ENCODE peak calls at places on chromosome 6, in seven cellular contexts. E is progenitor cell of endocrine pancreas, Y is heart left ventricle, V is AG09319, Q is choroid plexus epithelial cell, D is RWPE1, M is WTC11. K is an unnamed sample.

GRCh38 chr6:76706566-76706965 is 634.1 kb upstream of the IMPG1 start:
- DNase-seq in E (no peak), Y (no peak), V (no peak), Q (no peak), D (no peak), M (no peak), K (no peak)

GRCh38 chr6:147046131-147046530 is 158.1 kb upstream of the STXBP5 start:
- DNase-seq in E (no peak), Y (no peak), V (no peak), Q (no peak), D (no peak), M (no peak), K (no peak)

GRCh38 chr6:89311853-89312531 is 3.1 kb downstream of the GABRR2 start:
- DNase-seq in E (peak), Y (peak), V (no peak), Q (peak), D (peak), M (peak), K (peak)

GRCh38 chr6:130680118-130680517 is 147.1 kb upstream of the SMLR1 start:
- DNase-seq in E (no peak), Y (no peak), V (no peak), Q (peak), D (peak), M (no peak), K (peak)

GRCh38 chr6:157244175-157244574 is 79.1 kb downstream of the TMEM242 start:
- DNase-seq in E (no peak), Y (peak), V (peak), Q (peak), D (no peak), M (no peak), K (peak)

GRCh38 chr6:106486236-106486635 is 125.7 kb downstream of the CRYBG1 start:
- DNase-seq in E (no peak), Y (no peak), V (no peak), Q (peak), D (no peak), M (no peak), K (peak)

GRCh38 chr6:76940186-76940585 is 523.1 kb downstream of the HTR1B start:
- DNase-seq in E (no peak), Y (no peak), V (no peak), Q (peak), D (no peak), M (no peak), K (no peak)

GRCh38 chr6:151291145-151292055 is 51.6 kb downstream of the AKAP12 start:
- DNase-seq in E (no peak), Y (peak), V (peak), Q (peak), D (no peak), M (peak), K (peak)

GRCh38 chr6:558089-558488 is 98.8 kb downstream of the HUS1B start:
- DNase-seq in E (no peak), Y (no peak), V (no peak), Q (peak), D (no peak), M (no peak), K (no peak)

GRCh38 chr6:117992856-117993255 is 85.8 kb downstream of the SLC35F1 start:
- DNase-seq in E (no peak), Y (no peak), V (no peak), Q (no peak), D (no peak), M (no peak), K (peak)

GRCh38 chr6:39035689-39036088 is 12.9 kb upstream of the GLP1R start:
- DNase-seq in E (no peak), Y (no peak), V (no peak), Q (no peak), D (no peak), M (no peak), K (no peak)

GRCh38 chr6:98657764-98658163 is 176.6 kb upstream of the POU3F2 start:
- DNase-seq in E (peak), Y (no peak), V (no peak), Q (peak), D (peak), M (peak), K (peak)

GRCh38 chr6:134640975-134641429 is 308.9 kb downstream of the ALDH8A1 start:
- DNase-seq in E (peak), Y (peak), V (peak), Q (peak), D (peak), M (peak), K (peak)

GRCh38 chr6:54098450-54099044 is 12.7 kb upstream of the MLIP start:
- DNase-seq in E (no peak), Y (no peak), V (no peak), Q (no peak), D (no peak), M (no peak), K (no peak)

GRCh38 chr6:17015144-17015543 is 86.7 kb upstream of the STMND1 start:
- DNase-seq in E (no peak), Y (no peak), V (no peak), Q (peak), D (no peak), M (no peak), K (peak)

GRCh38 chr6:17224056-17224455 is 57.1 kb upstream of the RBM24 start:
- DNase-seq in E (no peak), Y (no peak), V (no peak), Q (peak), D (no peak), M (no peak), K (no peak)

GRCh38 chr6:30555428-30556005 is 772 bp downstream of the GNL1 start:
- DNase-seq in E (peak), Y (peak), V (no peak), Q (peak), D (peak), M (peak), K (peak)

GRCh38 chr6:30556964-30557682 is at the start of gene PRR3:
- DNase-seq in E (peak), Y (peak), V (peak), Q (peak), D (peak), M (peak), K (peak)

GRCh38 chr6:30556714-30556963 is 350 bp upstream of the GNL1 start:
- DNase-seq in E (peak), Y (peak), V (no peak), Q (no peak), D (peak), M (peak), K (no peak)

GRCh38 chr6:30554962-30555361 is 1.3 kb downstream of the GNL1 start:
- DNase-seq in E (no peak), Y (no peak), V (no peak), Q (peak), D (no peak), M (no peak), K (no peak)

GRCh38 chr6:30556006-30556713 is at the start of gene GNL1:
- DNase-seq in E (peak), Y (peak), V (peak), Q (peak), D (peak), M (peak), K (peak)
- TF ChIP-seq CTCF in E (no peak), Y (no peak), V (no peak), Q (no peak), D (no peak), M (no peak), K (no peak)

GRCh38 chr6:170535002-170535401 is 18.1 kb downstream of the PSMB1 start:
- DNase-seq in E (no peak), Y (no peak), V (no peak), Q (no peak), D (no peak), M (no peak), K (no peak)

GRCh38 chr6:170532867-170533488 is 20.1 kb downstream of the PSMB1 start:
- DNase-seq in E (no peak), Y (no peak), V (no peak), Q (peak), D (no peak), M (no peak), K (peak)

GRCh38 chr6:170542031-170542719 is 10.9 kb downstream of the PSMB1 start:
- DNase-seq in E (no peak), Y (no peak), V (no peak), Q (peak), D (no peak), M (no peak), K (no peak)

GRCh38 chr6:170533792-170534191 is 19.3 kb downstream of the PSMB1 start:
- DNase-seq in E (no peak), Y (no peak), V (no peak), Q (no peak), D (no peak), M (no peak), K (no peak)

DNA sequence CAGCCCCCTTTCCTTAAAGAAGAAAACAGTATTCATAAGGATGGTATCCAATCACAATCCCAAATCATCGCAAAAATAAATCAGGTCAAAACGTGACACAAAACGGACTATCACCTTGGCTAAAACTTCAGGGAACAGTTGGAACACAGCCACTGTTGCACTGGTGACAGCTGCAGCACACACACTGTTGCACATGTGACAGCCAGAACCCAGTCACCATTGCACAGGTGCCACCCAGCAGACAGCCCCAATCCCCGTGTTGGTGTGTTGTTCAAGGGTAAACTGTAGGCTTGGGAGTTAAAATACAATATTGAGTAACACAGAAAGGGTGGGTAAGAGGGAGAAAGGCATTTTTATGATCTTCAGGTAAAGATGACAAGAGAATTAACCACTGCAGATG is 15.8 kb downstream of the PSMB1 start:
- DNase-seq in E (no peak), Y (no peak), V (no peak), Q (no peak), D (no peak), M (no peak), K (no peak)
- TF ChIP-seq CTCF in E (no peak), Y (no peak), V (no peak), Q (no peak), D (no peak), M (no peak), K (no peak)

DNA sequence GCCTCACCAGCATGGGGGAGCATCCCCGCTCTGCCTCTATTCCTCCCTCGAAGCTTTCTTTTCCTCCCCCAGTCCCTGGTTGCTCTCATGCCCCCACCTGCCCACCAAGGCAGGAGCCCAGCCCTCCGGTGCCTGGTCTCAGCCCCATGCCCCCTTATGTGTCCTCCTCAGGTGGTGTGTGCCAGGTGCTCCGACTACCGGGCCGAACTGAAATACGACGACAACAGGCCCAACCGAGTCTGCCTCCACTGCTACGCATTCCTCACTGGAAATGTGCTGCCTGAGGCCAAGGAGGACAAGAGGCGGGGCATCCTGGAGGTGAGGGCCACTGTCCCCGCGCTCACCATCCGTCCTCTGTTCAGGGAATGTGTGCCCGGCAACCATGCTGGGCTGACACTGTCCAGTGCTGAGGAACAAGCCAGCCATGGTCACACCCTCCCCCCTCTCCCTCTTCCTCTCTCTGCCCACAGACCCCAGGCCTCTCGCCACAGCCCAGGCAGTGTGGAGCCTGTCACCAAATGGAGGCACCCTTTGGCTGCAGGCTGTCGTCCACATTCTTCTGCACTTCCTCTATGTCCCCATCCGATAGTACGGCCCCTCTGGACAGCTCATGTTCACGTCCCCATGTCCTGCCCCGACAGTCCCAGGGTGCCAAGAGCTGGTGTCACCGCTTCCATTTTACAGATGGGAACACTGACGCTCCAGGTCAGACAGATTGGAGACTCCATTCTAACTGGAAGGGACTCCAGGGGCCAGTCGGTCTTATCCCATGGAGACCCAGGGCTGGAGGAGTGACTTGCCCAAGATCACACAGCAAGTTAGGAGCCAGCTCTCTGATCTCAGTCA is 20.4 kb downstream of the FGD2 start:
- DNase-seq in E (no peak), Y (no peak), V (no peak), Q (no peak), D (no peak), M (no peak), K (no peak)
- TF ChIP-seq CTCF in E (no peak), Y (no peak), V (no peak), Q (no peak), D (no peak), M (no peak), K (no peak)

DNA sequence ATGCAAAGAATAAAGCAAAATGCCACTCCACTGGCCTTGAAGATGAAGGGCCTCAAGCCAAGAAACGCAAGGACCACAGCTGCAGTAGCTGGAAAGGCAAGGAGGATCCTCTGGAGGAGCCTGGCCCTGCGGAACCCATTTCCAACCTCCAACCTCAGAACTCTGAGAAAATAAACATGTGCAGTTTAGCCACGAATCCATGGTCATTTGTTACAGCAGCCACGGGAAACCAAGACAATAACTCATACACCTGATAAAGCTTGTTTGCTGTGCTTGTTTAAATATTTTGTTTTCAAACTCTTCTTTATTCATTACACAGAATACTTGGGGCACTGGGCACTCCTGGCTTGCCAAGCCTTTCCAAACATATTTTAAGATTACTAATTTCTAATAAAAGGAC is 10.4 kb downstream of the SERPINB6 start:
- DNase-seq in E (no peak), Y (no peak), V (no peak), Q (no peak), D (no peak), M (no peak), K (no peak)
- TF ChIP-seq CTCF in E (no peak), Y (no peak), V (no peak), Q (no peak), D (no peak), M (no peak), K (no peak)

GRCh38 chr6:44630125-44631028 is 242.9 kb downstream of the CDC5L start:
- DNase-seq in E (peak), Y (peak), V (no peak), Q (peak), D (peak), M (peak), K (peak)
- TF ChIP-seq CTCF in E (peak), Y (no peak), V (peak), Q (peak), D (peak), M (peak), K (peak)

DNA sequence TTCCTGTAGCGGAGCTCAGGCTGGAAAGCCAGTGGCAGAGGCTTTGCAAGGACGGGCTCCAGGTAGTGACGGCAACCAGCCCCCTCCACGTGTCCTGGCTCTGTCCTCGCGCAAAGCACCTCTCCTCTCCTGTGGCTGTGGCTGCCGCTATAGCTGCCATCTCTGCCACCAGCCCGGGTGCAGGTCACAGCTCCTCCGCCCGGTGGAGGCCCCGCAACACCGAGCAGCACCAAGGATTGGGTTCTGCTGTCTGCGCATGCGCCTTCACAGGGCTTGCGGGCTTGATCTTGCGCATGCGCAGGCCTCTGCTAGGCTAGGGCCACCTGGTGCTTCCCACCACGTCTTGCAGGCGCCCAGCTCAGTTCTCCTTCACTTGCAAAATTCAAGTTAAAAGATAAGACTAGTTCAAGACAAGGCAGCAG is 625.4 kb downstream of the QKI start:
- DNase-seq in E (no peak), Y (peak), V (no peak), Q (peak), D (peak), M (no peak), K (no peak)
- TF ChIP-seq CTCF in E (no peak), Y (no peak), V (no peak), Q (peak), D (peak), M (no peak), K (no peak)

K was measured in astrocyte.